ENCODE peak calls at places on chromosomes 5 and 9, in seven cellular contexts. W is NT2/D1; U is GM12865; M is stimulated activated CD8-positive, alpha-beta memory T cell treated with anti-CD3 and anti-CD28 coated beads, Interleukin-15, amount 100 ng/mL, for 24 hours; G is anterior cingulate cortex; Q is activated CD4-positive, alpha-beta T cell treated with anti-CD3 and anti-CD28 coated beads, Interleukin-2, amount 50 U/mL, for 1 hour; V is KG1. C is an unnamed sample.

GRCh38 chr5:178467261-178468195 is 122.7 kb downstream of the COL23A1 start:
- DNase-seq in W (no peak), U (no peak), M (no peak), G (no peak), Q (no peak), V (no peak), C (no peak)

GRCh38 chr9:115593587-115594091 is 475.7 kb upstream of the TNC start:
- DNase-seq in W (peak; percentile 25), U (peak; percentile 24), M (no peak), G (no peak), Q (no peak), V (no peak), C (no peak)

GRCh38 chr5:38316544-38317224 is 58.3 kb downstream of the EGFLAM start:
- DNase-seq in W (no peak), U (no peak), M (no peak), G (no peak), Q (no peak), V (no peak), C (no peak)

GRCh38 chr9:129761901-129762359 is 9.1 kb upstream of the PTGES start:
- DNase-seq in W (peak; percentile 62), U (no peak), M (no peak), G (no peak), Q (no peak), V (no peak), C (no peak)

GRCh38 chr9:125121156-125121555 is 22.2 kb downstream of the SCAI start:
- DNase-seq in W (no peak), U (no peak), M (no peak), G (no peak), Q (no peak), V (no peak), C (no peak)

GRCh38 chr9:70435948-70436347 is 21.5 kb upstream of the KLF9 start:
- DNase-seq in W (no peak), U (no peak), M (no peak), G (no peak), Q (no peak), V (no peak), C (no peak)

GRCh38 chr5:108341866-108342265 is 40.0 kb downstream of the FBXL17 start:
- DNase-seq in W (no peak), U (no peak), M (no peak), G (no peak), Q (no peak), V (no peak), C (no peak)

GRCh38 chr5:95973793-95974325 is 12.2 kb upstream of the ELL2 start:
- DNase-seq in W (no peak), U (peak; percentile 90), M (no peak), G (no peak), Q (no peak), V (no peak), C (no peak)

GRCh38 chr9:72947987-72948465 is 4.8 kb downstream of the ALDH1A1 start:
- DNase-seq in W (no peak), U (no peak), M (no peak), G (no peak), Q (no peak), V (no peak), C (no peak)

GRCh38 chr5:159515909-159516415 is 185.7 kb upstream of the IL12B start:
- DNase-seq in W (peak; percentile 49), U (peak; percentile 79), M (peak; percentile 65), G (no peak), Q (peak; percentile 46), V (peak; percentile 1), C (peak; percentile 44)

GRCh38 chr9:69283003-69283402 is 42.0 kb upstream of the ENTREP1 start:
- DNase-seq in W (peak; percentile 71), U (no peak), M (no peak), G (no peak), Q (no peak), V (no peak), C (no peak)

C was measured in activated CD8-positive, alpha-beta memory T cell treated with anti-CD3 and anti-CD28 coated beads for 48 hours.